ENCODE peak calls at places on chromosomes 3 and 15, in four cellular contexts. One of them, this sample, is unnamed.

GRCh38 chr15:85458764-85459163 is 78.4 kb downstream of the AKAP13 start:
- DNase-seq in K562: no peak
- DNase-seq in GM12891: no peak
- DNase-seq in GM12878: no peak
- DNase-seq in this sample: no peak

GRCh38 chr3:175346573-175347356 is 487.6 kb downstream of the NAALADL2 start:
- DNase-seq in K562: no peak
- DNase-seq in GM12878: peak
- DNase-seq in GM12891: no peak
- DNase-seq in this sample: no peak

GRCh38 chr15:100775581-100776185 is 103.9 kb upstream of the ALDH1A3 start:
- DNase-seq in GM12891: no peak
- DNase-seq in K562: no peak
- DNase-seq in GM12878: no peak
- DNase-seq in this sample: no peak

GRCh38 chr3:23738946-23739345 is 66.8 kb upstream of the UBE2E1 start:
- DNase-seq in GM12891: no peak
- DNase-seq in GM12878: no peak
- DNase-seq in K562: no peak
- DNase-seq in this sample: no peak

GRCh38 chr15:75371486-75371885 is 3.1 kb upstream of the MAN2C1 start:
- DNase-seq in GM12878: no peak
- DNase-seq in K562: no peak
- DNase-seq in GM12891: no peak
- DNase-seq in this sample: no peak

GRCh38 chr3:60743631-60744164 is 507.6 kb downstream of the FHIT start:
- DNase-seq in K562: no peak
- DNase-seq in GM12878: no peak
- DNase-seq in GM12891: peak
- DNase-seq in this sample: no peak

GRCh38 chr15:75170711-75171341 is 30.9 kb upstream of the C15orf39 start:
- DNase-seq in GM12891: no peak
- DNase-seq in K562: no peak
- DNase-seq in GM12878: no peak
- DNase-seq in this sample: no peak

GRCh38 chr15:28960979-28961378 is 75.2 kb downstream of the APBA2 start:
- DNase-seq in GM12891: no peak
- DNase-seq in K562: no peak
- DNase-seq in GM12878: no peak
- DNase-seq in this sample: no peak

GRCh38 chr15:45442497-45443135 is 64.3 kb upstream of the GATM start:
- DNase-seq in K562: no peak
- DNase-seq in GM12878: no peak
- DNase-seq in GM12891: no peak
- DNase-seq in this sample: no peak

GRCh38 chr3:40680685-40681657 is 156.2 kb downstream of the ZNF621 start:
- DNase-seq in GM12878: no peak
- DNase-seq in K562: no peak
- DNase-seq in GM12891: no peak
- DNase-seq in this sample: no peak

GRCh38 chr15:71437919-71438318 is 322.6 kb downstream of the THSD4 start:
- DNase-seq in K562: no peak
- DNase-seq in GM12878: no peak
- DNase-seq in GM12891: no peak
- DNase-seq in this sample: no peak

GRCh38 chr3:188212308-188212969 is 58.5 kb downstream of the LPP start:
- DNase-seq in GM12878: no peak
- DNase-seq in K562: no peak
- DNase-seq in GM12891: no peak
- DNase-seq in this sample: no peak

GRCh38 chr3:46228259-46229222 is 13.7 kb upstream of the CCR3 start:
- DNase-seq in K562: no peak
- DNase-seq in GM12878: no peak
- DNase-seq in GM12891: no peak
- DNase-seq in this sample: peak

GRCh38 chr3:52055537-52056351 is 627 bp downstream of the DUSP7 start:
- DNase-seq in GM12878: no peak
- DNase-seq in K562: peak
- DNase-seq in GM12891: peak
- DNase-seq in this sample: peak

GRCh38 chr3:46359748-46360509 is 6.0 kb downstream of the CCR2 start:
- DNase-seq in K562: no peak
- DNase-seq in GM12878: peak
- DNase-seq in GM12891: no peak
- DNase-seq in this sample: no peak

GRCh38 chr3:60839242-60839641 is 412.0 kb downstream of the FHIT start:
- DNase-seq in K562: no peak
- DNase-seq in GM12878: no peak
- DNase-seq in GM12891: no peak
- DNase-seq in this sample: no peak

GRCh38 chr3:129636082-129636481 is 29.6 kb upstream of the PLXND1 start:
- DNase-seq in GM12891: no peak
- DNase-seq in GM12878: no peak
- DNase-seq in K562: no peak
- DNase-seq in this sample: no peak

DNA sequence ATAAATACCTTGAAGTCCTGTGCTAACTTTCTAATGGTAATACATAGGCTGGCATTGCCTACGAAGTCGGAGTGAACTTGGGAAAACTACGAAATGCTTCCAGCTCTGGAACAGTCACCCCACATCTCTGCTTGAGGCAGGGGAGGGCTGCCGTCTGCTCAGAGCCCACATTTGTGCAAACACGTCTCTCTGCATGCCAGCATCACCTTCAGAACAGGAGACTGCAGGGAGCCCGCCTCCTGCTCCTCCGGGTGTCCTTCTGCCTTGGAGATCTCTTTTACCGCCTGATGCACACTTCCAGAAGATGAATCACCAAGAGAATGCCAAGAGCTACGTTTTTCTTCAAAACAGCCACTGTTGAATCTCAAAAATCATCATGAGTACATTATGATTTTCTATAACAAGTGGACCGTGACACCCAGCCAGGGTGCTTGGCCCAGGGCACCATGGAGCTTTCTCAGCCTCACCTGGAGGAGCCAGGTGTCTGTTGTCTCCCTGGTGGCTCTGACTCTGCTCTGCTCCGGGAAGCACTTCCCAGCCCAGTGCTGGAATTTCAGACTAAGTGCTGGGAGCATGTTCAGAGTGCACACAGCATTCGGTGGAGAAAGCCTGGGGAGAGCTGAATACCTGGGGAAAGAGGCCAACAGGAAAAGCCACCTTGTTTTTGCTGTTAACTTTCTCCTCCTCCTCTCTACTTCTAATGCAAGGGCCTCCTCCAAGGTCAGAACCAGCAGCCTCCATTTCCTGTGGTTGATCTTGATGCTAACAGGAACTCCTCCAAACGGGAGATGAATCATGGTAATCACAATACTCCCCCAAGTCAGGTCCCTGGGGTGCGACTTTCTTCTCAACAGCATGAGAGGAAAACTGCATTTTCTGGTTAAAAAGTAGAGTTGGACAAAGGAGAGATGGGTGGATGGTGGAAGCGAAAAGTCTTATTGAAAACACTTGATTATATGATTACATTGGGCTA is 467.7 kb downstream of the GABRG3 start:
- DNase-seq in GM12878: no peak
- DNase-seq in GM12891: no peak
- DNase-seq in K562: no peak
- DNase-seq in this sample: no peak
- TF ChIP-seq SPI1 in GM12878: no peak
- TF ChIP-seq SPI1 in GM12891: no peak
- TF ChIP-seq SPI1 in K562: no peak
- TF ChIP-seq SPI1 in this sample: no peak

DNA sequence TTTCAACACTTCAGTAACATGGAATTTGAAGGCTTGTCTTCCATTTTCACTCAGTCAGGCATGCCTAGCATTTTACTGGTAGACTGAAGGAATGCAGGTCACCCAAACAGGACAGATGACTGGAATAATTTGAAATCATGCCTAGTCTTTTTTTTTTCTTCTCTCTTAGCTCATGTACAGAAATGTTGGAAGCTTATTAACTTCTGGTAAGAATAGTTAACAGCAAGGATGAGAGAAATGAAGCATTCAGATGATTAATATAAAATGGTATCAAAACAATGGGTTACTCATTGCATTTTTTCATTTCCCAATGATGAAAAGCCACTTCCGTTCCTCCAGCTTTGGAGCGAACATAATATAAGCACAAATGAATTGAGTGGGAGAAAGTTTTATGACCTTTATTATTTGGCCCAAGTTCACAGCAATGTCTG is 431.5 kb upstream of the RASGRP1 start:
- DNase-seq in K562: no peak
- DNase-seq in GM12878: no peak
- DNase-seq in GM12891: no peak
- DNase-seq in this sample: no peak
- TF ChIP-seq SPI1 in K562: no peak
- TF ChIP-seq SPI1 in GM12878: no peak
- TF ChIP-seq SPI1 in GM12891: no peak
- TF ChIP-seq SPI1 in this sample: no peak

DNA sequence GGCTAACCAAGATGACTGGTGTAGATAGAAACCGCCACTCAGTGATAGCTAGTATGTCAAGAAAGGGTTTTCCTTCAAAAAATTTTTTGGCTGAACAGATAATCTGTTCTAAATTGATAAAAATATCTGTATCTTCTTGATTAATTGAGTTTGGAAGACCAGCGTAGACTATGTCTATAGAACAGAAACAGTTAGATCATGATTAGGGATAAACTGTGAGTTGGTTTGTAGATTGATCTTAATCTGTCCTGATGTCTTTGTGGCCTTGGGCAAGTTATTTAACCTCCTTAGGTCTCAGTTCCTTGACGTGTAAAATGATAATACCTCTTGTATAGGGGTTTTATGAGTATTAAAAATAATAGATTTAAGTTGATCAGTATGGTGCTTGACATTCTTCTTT is 4.7 kb downstream of the NFKBIZ start:
- DNase-seq in K562: no peak
- DNase-seq in GM12891: no peak
- DNase-seq in GM12878: no peak
- DNase-seq in this sample: no peak
- TF ChIP-seq SPI1 in K562: no peak
- TF ChIP-seq SPI1 in GM12891: no peak
- TF ChIP-seq SPI1 in GM12878: no peak
- TF ChIP-seq SPI1 in this sample: no peak

GRCh38 chr15:51265037-51265555 is 73.3 kb downstream of the CYP19A1 start:
- DNase-seq in K562: no peak
- DNase-seq in GM12878: no peak
- DNase-seq in GM12891: no peak
- DNase-seq in this sample: no peak
- TF ChIP-seq SPI1 in K562: no peak
- TF ChIP-seq SPI1 in GM12878: no peak
- TF ChIP-seq SPI1 in GM12891: no peak
- TF ChIP-seq SPI1 in this sample: no peak

This sample was measured in HL-60.